ENCODE peak calls at places on chromosomes 7 and 10, in six cellular contexts. Y, J, I, Z, P and O are unnamed samples.
A peak's percentile ranks its signal among the peaks of the same experiment; 100 is the strongest.

GRCh38 chr7:73715648-73716317 is 3.7 kb downstream of the STX1A start:
- DNase-seq in Z (no peak), P (no peak), I (peak; percentile 54), Y (peak; percentile 99), J (no peak), O (no peak)

GRCh38 chr10:63467833-63468232 is 2.1 kb upstream of the JMJD1C start:
- DNase-seq in I (no peak), Z (no peak), Y (peak; percentile 18), P (no peak), J (no peak), O (no peak)

GRCh38 chr7:16498122-16498521 is 28.5 kb upstream of the LRRC72 start:
- DNase-seq in I (no peak), J (no peak), P (no peak), Z (no peak), Y (no peak), O (no peak)

GRCh38 chr7:2520131-2520807 is 695 bp downstream of the LFNG start:
- DNase-seq in P (peak; percentile 39), I (no peak), J (no peak), Z (peak; percentile 38), Y (no peak), O (no peak)

GRCh38 chr7:80588591-80588990 is 49.9 kb upstream of the CD36 start:
- DNase-seq in P (no peak), Y (peak; percentile 44), Z (no peak), J (no peak), I (no peak), O (no peak)

GRCh38 chr7:45185864-45186250 is 28.3 kb downstream of the RAMP3 start:
- DNase-seq in J (no peak), Z (no peak), P (no peak), Y (no peak), I (no peak), O (no peak)

GRCh38 chr7:132770055-132770454 is 193.8 kb upstream of the PLXNA4 start:
- DNase-seq in Z (no peak), I (no peak), Y (no peak), J (no peak), P (no peak), O (no peak)

GRCh38 chr10:119859422-119860258 is 13.0 kb downstream of the MCMBP start:
- DNase-seq in I (peak; percentile 63), Z (no peak), J (no peak), P (no peak), Y (peak; percentile 15), O (peak; percentile 29)

GRCh38 chr7:16066805-16067459 is 354.4 kb downstream of the CRPPA start:
- DNase-seq in J (no peak), Z (no peak), Y (peak; percentile 21), I (no peak), P (no peak), O (no peak)

GRCh38 chr10:84177541-84178386 is 4.2 kb downstream of the GPR15LG start:
- DNase-seq in P (no peak), I (peak; percentile 70), J (no peak), Y (no peak), Z (no peak), O (peak; percentile 51)

GRCh38 chr7:108463613-108464012 is 7.4 kb upstream of the NRCAM start:
- DNase-seq in J (no peak), Z (no peak), Y (no peak), I (no peak), P (no peak), O (no peak)

GRCh38 chr7:128713794-128714193 is 25.4 kb upstream of the CALU start:
- DNase-seq in P (no peak), Y (no peak), J (no peak), Z (no peak), I (no peak), O (no peak)

GRCh38 chr7:16051561-16052280 is 365.2 kb upstream of the MEOX2 start:
- DNase-seq in J (no peak), Y (no peak), P (no peak), Z (no peak), I (no peak), O (no peak)

GRCh38 chr7:84218681-84219080 is 24.1 kb upstream of the SEMA3A start:
- DNase-seq in J (no peak), I (no peak), P (no peak), Z (no peak), Y (peak; percentile 77), O (no peak)

GRCh38 chr7:70132802-70133201 is 534.5 kb downstream of the AUTS2 start:
- DNase-seq in Z (no peak), J (no peak), I (no peak), Y (no peak), P (no peak), O (no peak)

GRCh38 chr7:86939197-86939814 is 120.1 kb downstream of the ELAPOR2 start:
- DNase-seq in P (no peak), Y (peak; percentile 23), Z (peak; percentile 68), I (peak; percentile 73), J (no peak), O (no peak)

GRCh38 chr7:158779061-158779992 is 50.0 kb downstream of the ESYT2 start:
- DNase-seq in Y (no peak), P (no peak), I (no peak), Z (peak; percentile 30), J (no peak), O (no peak)

GRCh38 chr10:62082729-62083412 is 181.4 kb downstream of the ARID5B start:
- DNase-seq in P (no peak), Z (no peak), J (no peak), Y (no peak), I (peak; percentile 73), O (no peak)

GRCh38 chr7:157801109-157801508 is 464.3 kb downstream of the DNAJB6 start:
- DNase-seq in Z (no peak), Y (no peak), I (no peak), J (no peak), P (peak; percentile 6), O (no peak)

GRCh38 chr7:55128693-55129394 is 110.0 kb downstream of the EGFR start:
- DNase-seq in J (peak; percentile 57), Y (no peak), Z (peak; percentile 87), P (peak; percentile 47), I (no peak), O (no peak)

DNA sequence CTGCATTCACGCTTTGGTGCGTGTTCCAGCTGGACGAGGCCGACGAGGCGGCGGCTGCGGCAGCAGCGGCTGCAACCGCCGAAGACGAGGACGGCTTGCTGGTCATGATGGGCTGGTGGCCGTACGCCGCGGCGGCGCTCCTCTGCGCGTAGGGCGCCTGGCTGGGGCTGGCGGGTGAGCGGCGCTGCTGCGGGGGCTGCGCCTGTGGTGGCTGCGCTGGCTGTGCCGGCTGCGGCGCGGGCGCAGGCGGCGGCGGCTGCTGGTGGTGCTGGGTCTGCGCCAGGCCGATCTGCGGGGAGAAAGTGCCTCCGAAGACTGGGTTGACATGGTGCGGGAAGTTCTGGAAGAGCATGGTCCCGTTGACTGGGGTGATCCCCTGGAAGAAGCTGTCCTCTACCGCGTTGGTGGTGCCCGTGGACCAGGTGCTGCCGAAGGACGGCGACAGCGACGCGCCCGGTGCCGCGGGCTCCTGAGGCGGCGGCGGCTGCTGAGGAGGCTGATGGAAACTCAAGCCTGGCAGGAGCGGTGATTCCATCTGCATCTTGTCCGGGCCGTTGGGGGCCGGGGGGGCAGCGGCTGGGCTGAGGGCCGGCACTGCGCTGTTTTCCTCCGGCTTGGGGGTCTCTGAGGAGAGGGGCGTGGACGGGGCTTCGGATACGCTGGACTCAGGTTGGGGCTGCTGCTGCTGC is 51.1 kb downstream of the CPEB3 start:
- DNase-seq in J (peak; percentile 71), Y (no peak), P (peak; percentile 54), I (peak; percentile 38), Z (peak; percentile 66), O (peak; percentile 50)
- TF ChIP-seq CTCF in J (no peak), Y (no peak), P (no peak), I (no peak), Z (no peak), O (no peak)

GRCh38 chr7:142584765-142585164 is 164.5 kb upstream of the PRSS1 start:
- DNase-seq in Y (no peak), I (no peak), Z (no peak), P (no peak), J (no peak), O (no peak)

GRCh38 chr7:142590077-142590476 is 159.2 kb upstream of the PRSS1 start:
- DNase-seq in Y (no peak), J (no peak), I (no peak), P (no peak), Z (no peak), O (no peak)

GRCh38 chr7:142586611-142587010 is 162.7 kb upstream of the PRSS1 start:
- DNase-seq in Z (no peak), I (no peak), Y (no peak), J (no peak), P (no peak), O (no peak)

GRCh38 chr7:142585425-142585824 is 163.8 kb upstream of the PRSS1 start:
- DNase-seq in Y (no peak), P (no peak), J (no peak), I (no peak), Z (no peak), O (no peak)

DNA sequence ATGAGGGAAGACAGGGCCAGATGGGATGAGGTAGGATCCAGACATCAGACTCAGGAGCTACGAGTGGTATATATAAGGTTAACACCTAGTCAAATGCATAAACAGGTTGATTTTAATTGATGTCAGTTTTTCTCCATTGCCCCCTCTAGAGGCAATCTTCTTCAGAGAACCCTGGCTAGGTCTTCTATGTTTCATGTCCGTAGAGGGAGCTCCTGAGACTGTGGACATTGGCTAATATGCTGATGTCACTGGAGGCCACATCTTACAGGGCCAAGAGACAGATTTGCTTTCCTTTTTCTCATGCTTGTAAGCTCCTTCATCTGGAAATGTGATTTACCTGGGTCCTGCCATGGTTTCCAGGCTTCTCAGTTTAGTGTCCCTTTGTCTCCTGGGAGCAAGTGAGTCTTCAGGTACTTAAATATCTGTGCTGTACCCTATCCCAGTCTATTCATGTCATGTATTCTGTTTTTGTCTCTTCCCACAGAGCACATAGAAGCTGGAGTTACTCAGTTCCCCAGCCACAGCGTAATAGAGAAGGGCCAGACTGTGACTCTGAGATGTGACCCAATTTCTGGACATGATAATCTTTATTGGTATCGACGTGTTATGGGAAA is 161.6 kb upstream of the PRSS1 start:
- DNase-seq in Z (peak; percentile 54), Y (peak; percentile 76), P (no peak), J (no peak), I (peak; percentile 61), O (peak; percentile 71)
- TF ChIP-seq CTCF in Z (no peak), Y (peak; percentile 91), P (peak; percentile 46), J (no peak), I (peak; percentile 88), O (peak; percentile 72)

GRCh38 chr7:39313958-39314357 is 252.2 kb upstream of the YAE1 start:
- DNase-seq in J (no peak), Z (peak; percentile 50), Y (no peak), I (no peak), P (no peak), O (no peak)

GRCh38 chr7:39313376-39313775 is 252.8 kb upstream of the YAE1 start:
- DNase-seq in J (no peak), I (no peak), Y (no peak), P (no peak), Z (no peak), O (no peak)

GRCh38 chr7:39314869-39315268 is 251.3 kb upstream of the YAE1 start:
- DNase-seq in P (no peak), J (no peak), I (no peak), Z (no peak), Y (no peak), O (no peak)

GRCh38 chr7:39312254-39312989 is 253.8 kb upstream of the YAE1 start:
- DNase-seq in Z (no peak), Y (no peak), J (no peak), I (no peak), P (no peak), O (no peak)

GRCh38 chr7:39310699-39311098 is 255.5 kb upstream of the YAE1 start:
- DNase-seq in Y (no peak), J (no peak), P (no peak), I (no peak), Z (no peak), O (no peak)
- TF ChIP-seq CTCF in Y (no peak), J (no peak), P (no peak), I (no peak), Z (no peak), O (no peak)

GRCh38 chr7:31878875-31879274 is 191.3 kb downstream of the PDE1C start:
- DNase-seq in J (no peak), Y (no peak), P (no peak), Z (no peak), I (no peak), O (no peak)
- TF ChIP-seq CTCF in J (no peak), Y (no peak), P (no peak), Z (no peak), I (no peak), O (no peak)